ENCODE peak calls at places on chromosomes 16 and 17, in seven cellular contexts. F is K562, D is bronchial epithelial cell, T is PC-3, Z is heart right ventricle, B is AG04450, V is foreskin fibroblast. J is an unnamed sample.

GRCh38 chr17:81741594-81742452 is 29.7 kb downstream of the SLC25A10 start:
- DNase-seq in F (peak), D (no peak), T (no peak), Z (no peak), B (no peak), V (no peak), J (no peak)

GRCh38 chr16:13070268-13070667 is 168.9 kb downstream of the SHISA9 start:
- DNase-seq in F (no peak), D (no peak), T (no peak), Z (no peak), B (no peak), V (no peak), J (no peak)

GRCh38 chr17:34156741-34157589 is 98.1 kb upstream of the CCL2 start:
- DNase-seq in F (no peak), D (no peak), T (no peak), Z (no peak), B (no peak), V (no peak), J (no peak)

GRCh38 chr17:1714980-1715802 is 5.0 kb upstream of the TLCD2 start:
- DNase-seq in F (peak), D (peak), T (peak), Z (peak), B (peak), V (peak), J (peak)

GRCh38 chr16:88317619-88317977 is 65.2 kb upstream of the ZNF469 start:
- DNase-seq in F (no peak), D (no peak), T (no peak), Z (peak), B (no peak), V (peak), J (peak)

GRCh38 chr17:33981713-33982601 is 273.1 kb upstream of the CCL2 start:
- DNase-seq in F (no peak), D (no peak), T (no peak), Z (no peak), B (no peak), V (no peak), J (no peak)

GRCh38 chr16:68331879-68332410 is 21.1 kb downstream of the PRMT7 start:
- DNase-seq in F (no peak), D (no peak), T (no peak), Z (no peak), B (peak), V (peak), J (peak)

GRCh38 chr16:16861546-16861945 is 482.6 kb downstream of the NPIPA7 start:
- DNase-seq in F (peak), D (peak), T (peak), Z (peak), B (peak), V (peak), J (peak)

GRCh38 chr16:31085873-31086628 is 2.7 kb downstream of the PRSS53 start:
- DNase-seq in F (no peak), D (no peak), T (no peak), Z (no peak), B (no peak), V (no peak), J (no peak)

GRCh38 chr16:81143921-81144471 is 47.8 kb upstream of the GCSH start:
- DNase-seq in F (no peak), D (peak), T (no peak), Z (no peak), B (no peak), V (no peak), J (no peak)

GRCh38 chr16:77897831-77898540 is 109.6 kb downstream of the VAT1L start:
- DNase-seq in F (no peak), D (no peak), T (no peak), Z (no peak), B (no peak), V (no peak), J (no peak)

GRCh38 chr17:81685108-81685507 is 1.3 kb downstream of the HGS start:
- DNase-seq in F (no peak), D (peak), T (peak), Z (no peak), B (peak), V (peak), J (peak)

GRCh38 chr16:72182976-72183375 is 11.0 kb upstream of the PMFBP1 start:
- DNase-seq in F (no peak), D (no peak), T (no peak), Z (no peak), B (no peak), V (no peak), J (no peak)

GRCh38 chr16:72848045-72848410 is 199.9 kb downstream of the ZFHX3 start:
- DNase-seq in F (no peak), D (no peak), T (no peak), Z (no peak), B (no peak), V (no peak), J (no peak)

GRCh38 chr16:180921-181667 is 835 bp downstream of the HBQ1 start:
- DNase-seq in F (peak), D (peak), T (peak), Z (peak), B (no peak), V (peak), J (peak)

GRCh38 chr16:29943846-29944669 is 17.8 kb upstream of the TMEM219 start:
- DNase-seq in F (peak), D (peak), T (peak), Z (no peak), B (peak), V (peak), J (peak)
- TF ChIP-seq CTCF in F (peak), D (peak), T (peak), Z (no peak), B (peak), V (peak), J (peak)

GRCh38 chr17:79951361-79952264 is 84.1 kb downstream of the TBC1D16 start:
- DNase-seq in F (no peak), D (no peak), T (no peak), Z (peak), B (peak), V (peak), J (peak)
- H3K4me3 ChIP-seq in F (no peak), D (no peak), T (no peak), Z (peak), B (no peak), V (no peak), J (no peak)

DNA sequence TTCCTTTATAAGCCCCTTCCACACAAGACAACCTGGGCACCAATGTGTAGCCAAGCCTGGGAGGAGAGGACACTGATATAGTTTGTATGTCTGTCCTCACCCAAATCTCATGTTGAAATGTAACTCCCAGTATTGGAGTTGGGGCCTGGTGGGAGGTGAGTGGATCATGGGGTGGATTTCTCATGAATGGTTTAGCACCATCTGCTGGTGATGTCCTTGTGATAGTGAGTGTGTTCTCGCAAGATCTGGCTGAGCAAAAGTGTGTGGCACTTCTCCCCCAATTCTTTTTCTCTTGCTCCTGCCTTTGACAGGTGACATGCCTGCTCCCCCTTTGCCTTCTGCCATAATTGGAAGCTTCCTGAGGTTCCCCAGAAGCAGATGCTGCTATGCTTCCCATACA is 135.8 kb downstream of the USP31 start:
- DNase-seq in F (no peak), D (peak), T (peak), Z (no peak), B (no peak), V (peak), J (no peak)
- TF ChIP-seq CTCF in F (peak), D (peak), T (peak), Z (no peak), B (peak), V (no peak), J (no peak)

GRCh38 chr16:27476240-27476639 is 73.5 kb downstream of the GTF3C1 start:
- DNase-seq in F (no peak), D (no peak), T (no peak), Z (no peak), B (no peak), V (no peak), J (no peak)
- H3K4me3 ChIP-seq in F (no peak), D (no peak), T (no peak), Z (no peak), B (no peak), V (no peak), J (no peak)

GRCh38 chr17:3551189-3551588 is 6.4 kb downstream of the TRPV3 start:
- DNase-seq in F (no peak), D (no peak), T (no peak), Z (no peak), B (no peak), V (no peak), J (no peak)
- TF ChIP-seq CTCF in F (no peak), D (no peak), T (no peak), Z (no peak), B (peak), V (no peak), J (no peak)

GRCh38 chr17:78381601-78382168 is 3.2 kb downstream of the PGS1 start:
- DNase-seq in F (peak), D (peak), T (no peak), Z (no peak), B (no peak), V (no peak), J (no peak)
- H3K4me3 ChIP-seq in F (peak), D (no peak), T (no peak), Z (no peak), B (no peak), V (no peak), J (no peak)

DNA sequence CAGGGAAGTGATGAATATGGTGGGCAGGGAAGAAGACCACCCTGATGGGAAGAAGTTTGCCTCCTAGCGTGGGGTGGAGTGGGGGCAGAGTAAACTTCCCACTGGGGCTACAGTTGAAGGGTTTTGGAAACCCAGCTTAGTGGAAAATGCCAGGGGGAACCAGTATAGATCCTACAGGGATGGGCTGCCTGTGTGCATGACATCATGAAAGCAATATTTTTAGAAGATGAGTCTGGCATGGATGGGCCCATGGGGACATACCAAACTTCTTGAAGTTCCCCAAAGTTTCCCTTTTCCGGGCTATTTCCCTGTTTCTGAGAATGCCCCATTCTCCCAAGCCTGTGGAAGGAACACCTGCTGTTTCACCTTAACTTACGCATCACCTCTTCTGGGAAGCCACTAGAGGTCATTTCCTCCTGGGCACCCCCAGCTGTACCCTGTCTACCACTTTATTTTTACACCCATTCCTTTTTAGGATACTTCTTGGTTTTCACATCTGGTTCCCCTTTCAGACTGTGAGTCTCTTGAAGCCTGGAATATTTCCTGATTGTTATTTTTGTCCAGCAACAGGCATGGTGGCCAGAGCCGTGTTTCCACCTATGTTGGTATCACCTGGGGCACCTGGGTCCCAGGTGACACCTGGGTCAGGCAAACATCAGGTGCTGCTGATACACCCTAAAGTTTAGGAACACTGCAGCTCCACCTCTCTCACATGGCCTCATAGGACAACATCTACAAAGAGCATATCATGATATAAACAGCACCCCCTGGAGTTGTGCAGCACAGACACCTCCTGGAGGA is 9.8 kb downstream of the SOCS3 start:
- DNase-seq in F (no peak), D (no peak), T (no peak), Z (no peak), B (no peak), V (no peak), J (no peak)
- TF ChIP-seq CTCF in F (no peak), D (peak), T (peak), Z (no peak), B (no peak), V (no peak), J (no peak)

GRCh38 chr17:39224778-39225307 is 902 bp downstream of the STAC2 start:
- DNase-seq in F (no peak), D (no peak), T (no peak), Z (no peak), B (no peak), V (no peak), J (no peak)
- H3K4me3 ChIP-seq in F (no peak), D (no peak), T (no peak), Z (peak), B (no peak), V (no peak), J (no peak)

GRCh38 chr17:17313350-17313991 is 10.3 kb downstream of the NT5M start:
- DNase-seq in F (peak), D (peak), T (peak), Z (peak), B (no peak), V (peak), J (no peak)
- TF ChIP-seq CTCF in F (peak), D (peak), T (peak), Z (peak), B (peak), V (peak), J (peak)

GRCh38 chr17:42684033-42684625 is 1.8 kb downstream of the CNTNAP1 start:
- DNase-seq in F (no peak), D (no peak), T (no peak), Z (no peak), B (no peak), V (no peak), J (no peak)
- H3K4me3 ChIP-seq in F (no peak), D (no peak), T (peak), Z (peak), B (peak), V (peak), J (peak)

J was measured in fibroblast of the aortic adventitia.